ENCODE peak calls at places on chromosomes 12 and 14, in seven cellular contexts. R, J, L, N, S, W and E are unnamed samples.

GRCh38 chr14:79767278-79767677 is 444.0 kb downstream of the DIO2 start:
- DNase-seq in R (no peak), W (no peak), J (no peak), L (no peak), S (no peak), N (no peak), E (no peak)

GRCh38 chr12:54413284-54414190 is 5.5 kb downstream of the ITGA5 start:
- DNase-seq in L (peak), J (no peak), W (peak), S (peak), R (no peak), N (peak), E (peak)

GRCh38 chr12:12723147-12723680 is 6.0 kb downstream of the CDKN1B start:
- DNase-seq in W (peak), N (no peak), J (no peak), L (no peak), S (no peak), R (no peak), E (no peak)

GRCh38 chr14:47277703-47278102 is 397.7 kb downstream of the MDGA2 start:
- DNase-seq in S (no peak), W (no peak), N (no peak), L (no peak), J (no peak), R (no peak), E (no peak)

GRCh38 chr12:96882862-96883261 is 24.2 kb upstream of the NEDD1 start:
- DNase-seq in S (no peak), W (no peak), N (no peak), L (no peak), J (no peak), R (peak), E (no peak)

GRCh38 chr12:5456906-5457305 is 25.0 kb downstream of the NTF3 start:
- DNase-seq in J (no peak), W (no peak), L (no peak), N (no peak), R (peak), S (no peak), E (no peak)

GRCh38 chr12:19387182-19387581 is 52.1 kb upstream of the AEBP2 start:
- DNase-seq in J (no peak), N (no peak), W (no peak), S (no peak), R (no peak), L (no peak), E (no peak)

GRCh38 chr14:88607829-88608228 is 45.0 kb downstream of the ZC3H14 start:
- DNase-seq in S (no peak), L (no peak), J (no peak), R (no peak), N (no peak), W (no peak), E (no peak)

GRCh38 chr14:104546021-104546491 is 33.5 kb upstream of the C14orf180 start:
- DNase-seq in N (peak), R (no peak), J (no peak), L (no peak), S (no peak), W (no peak), E (no peak)

GRCh38 chr12:47316609-47317049 is 236.9 kb upstream of the AMIGO2 start:
- DNase-seq in J (no peak), W (no peak), R (no peak), S (no peak), L (no peak), N (no peak), E (no peak)

GRCh38 chr12:126950266-126950665 is 1316.7 kb upstream of the TMEM132C start:
- DNase-seq in R (no peak), S (no peak), W (peak), J (no peak), N (no peak), L (no peak), E (no peak)

GRCh38 chr12:105084251-105085250 is at the start of gene ALDH1L2:
- DNase-seq in L (peak), S (peak), W (peak), R (peak), J (peak), N (peak), E (peak)

GRCh38 chr12:31807773-31808097 is 78.9 kb upstream of the AMN1 start:
- DNase-seq in S (no peak), N (no peak), L (no peak), J (no peak), R (no peak), W (peak), E (no peak)

GRCh38 chr12:11978985-11979384 is 91.8 kb upstream of the BCL2L14 start:
- DNase-seq in S (no peak), L (no peak), J (no peak), N (no peak), W (no peak), R (peak), E (no peak)

GRCh38 chr12:112537710-112538396 is 119.1 kb downstream of the PTPN11 start:
- DNase-seq in W (no peak), R (peak), N (peak), S (no peak), L (no peak), J (peak), E (no peak)

GRCh38 chr12:50257226-50258166 is 25.8 kb downstream of the LIMA1 start:
- DNase-seq in S (no peak), R (peak), J (peak), N (no peak), W (peak), L (no peak), E (no peak)

GRCh38 chr12:120257041-120257821 is 8.3 kb downstream of the PXN start:
- DNase-seq in J (peak), S (no peak), N (no peak), R (peak), W (no peak), L (peak), E (peak)

GRCh38 chr12:56236985-56237384 is 7.1 kb downstream of the SLC39A5 start:
- DNase-seq in J (no peak), L (no peak), R (no peak), S (no peak), N (no peak), W (no peak), E (no peak)

GRCh38 chr14:72615511-72616121 is 278.3 kb downstream of the DPF3 start:
- DNase-seq in R (peak), S (no peak), N (no peak), L (peak), J (no peak), W (no peak), E (peak)

GRCh38 chr14:72715215-72715909 is 178.5 kb downstream of the DPF3 start:
- DNase-seq in R (no peak), W (peak), N (no peak), J (no peak), S (no peak), L (peak), E (no peak)

GRCh38 chr12:11147420-11147819 is 13.0 kb upstream of the TAS2R30 start:
- DNase-seq in W (no peak), L (no peak), S (no peak), R (no peak), J (no peak), N (no peak), E (no peak)

GRCh38 chr14:54660712-54661111 is 93.8 kb downstream of the SAMD4A start:
- DNase-seq in L (no peak), S (no peak), N (no peak), R (no peak), J (no peak), W (no peak), E (no peak)

GRCh38 chr14:21680072-21680471 is 6.5 kb upstream of the OR4E1 start:
- DNase-seq in W (no peak), S (no peak), J (no peak), L (no peak), R (peak), N (no peak), E (no peak)

GRCh38 chr14:102645746-102646440 is 53.4 kb downstream of the RCOR1 start:
- DNase-seq in S (no peak), W (no peak), N (no peak), L (no peak), R (no peak), J (no peak), E (no peak)

GRCh38 chr14:31937730-31938346 is 139.3 kb upstream of the ARHGAP5 start:
- DNase-seq in L (peak), W (peak), S (peak), J (peak), R (peak), N (no peak), E (peak)

GRCh38 chr14:20630340-20631022 is 11.0 kb downstream of the OR6S1 start:
- DNase-seq in N (no peak), L (no peak), S (no peak), R (peak), J (peak), W (peak), E (no peak)

GRCh38 chr14:50399251-50400032 is 2.8 kb upstream of the CDKL1 start:
- DNase-seq in J (no peak), L (no peak), N (no peak), R (peak), W (no peak), S (no peak), E (no peak)

GRCh38 chr14:24900281-24900868 is 149.6 kb downstream of the STXBP6 start:
- DNase-seq in W (no peak), N (no peak), J (no peak), S (no peak), L (no peak), R (peak), E (no peak)

GRCh38 chr14:105480807-105481801 is 5.6 kb upstream of the CRIP1 start:
- DNase-seq in S (peak), W (peak), L (peak), J (peak), N (peak), R (peak), E (peak)

GRCh38 chr12:92764820-92765219 is 62.0 kb downstream of the PLEKHG7 start:
- DNase-seq in N (no peak), R (peak), L (no peak), W (no peak), S (no peak), J (no peak), E (no peak)

GRCh38 chr14:100859781-100860180 is 33.9 kb downstream of the MEG3 start:
- DNase-seq in R (no peak), S (no peak), N (peak), J (no peak), L (no peak), W (no peak), E (no peak)

GRCh38 chr12:123973552-123974341 is 732 bp downstream of the ZNF664 start:
- DNase-seq in N (peak), R (peak), W (peak), L (peak), J (peak), S (no peak), E (peak)

GRCh38 chr14:95808371-95808770 is 68.3 kb upstream of the TUNAR start:
- DNase-seq in R (no peak), L (no peak), N (no peak), S (no peak), J (no peak), W (no peak), E (no peak)

GRCh38 chr12:68932123-68932700 is 759 bp downstream of the CPM start:
- DNase-seq in W (peak), J (no peak), S (no peak), L (no peak), N (no peak), R (no peak), E (no peak)

GRCh38 chr12:19683178-19683927 is 244.1 kb downstream of the AEBP2 start:
- DNase-seq in W (no peak), J (no peak), N (no peak), R (peak), S (no peak), L (no peak), E (no peak)

GRCh38 chr12:54029529-54030441 is 1.5 kb downstream of the HOXC6 start:
- DNase-seq in R (no peak), L (no peak), S (no peak), J (no peak), W (no peak), N (no peak), E (no peak)

GRCh38 chr14:101584049-101584859 is 23.0 kb downstream of the DIO3 start:
- DNase-seq in L (peak), J (no peak), R (no peak), S (no peak), N (no peak), W (no peak), E (peak)

GRCh38 chr14:35248476-35248788 is 43.8 kb upstream of the PSMA6 start:
- DNase-seq in S (no peak), R (no peak), N (no peak), L (no peak), J (no peak), W (peak), E (no peak)

GRCh38 chr12:11672361-11672760 is 22.9 kb downstream of the ETV6 start:
- DNase-seq in L (no peak), R (no peak), W (no peak), N (no peak), S (no peak), J (no peak), E (no peak)

DNA sequence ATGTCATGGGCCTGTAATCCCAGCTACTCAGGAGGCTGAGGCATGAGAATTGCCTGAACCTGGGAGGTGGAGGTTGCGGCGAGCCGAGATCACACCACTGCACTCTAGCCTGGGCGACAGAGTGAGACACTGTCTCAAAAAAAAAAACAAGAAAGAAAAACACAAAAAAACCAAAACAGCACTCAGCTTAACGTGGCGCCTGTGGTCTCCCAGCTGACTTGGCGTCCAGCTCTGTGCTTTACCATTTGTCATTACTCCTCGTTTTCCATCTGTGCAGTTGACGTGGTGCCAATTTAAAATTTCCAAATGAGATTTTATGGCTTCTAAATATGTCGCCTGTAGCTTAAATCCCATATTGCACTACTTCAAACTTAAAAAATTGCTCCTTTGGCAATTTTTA is 2.0 kb downstream of the MGP start:
- DNase-seq in R (no peak), W (no peak), L (no peak), N (no peak), J (no peak), S (no peak), E (no peak)
- H3K4me3 ChIP-seq in R (no peak), W (no peak), L (peak), N (peak), J (no peak), S (no peak), E (no peak)

DNA sequence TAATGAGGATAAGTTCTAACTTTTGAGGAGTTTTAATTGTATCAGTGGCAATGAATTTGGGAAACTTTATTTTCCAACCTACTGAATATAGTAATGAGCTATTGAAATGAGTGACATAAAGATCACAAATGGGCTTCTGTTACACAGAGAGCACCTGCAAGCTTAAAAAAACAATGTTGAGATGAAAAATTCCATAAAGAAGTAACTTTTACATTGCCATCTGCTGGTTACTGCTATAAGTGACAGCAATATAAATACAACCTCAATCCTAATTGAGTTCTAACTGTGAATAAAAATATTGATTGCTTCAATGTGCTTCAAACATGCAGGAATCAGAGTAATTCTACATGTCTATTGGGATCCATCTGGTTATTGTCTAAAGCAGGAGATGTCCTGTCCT is 14.2 kb downstream of the WIF1 start:
- DNase-seq in L (no peak), R (peak), S (no peak), J (no peak), N (no peak), W (no peak), E (no peak)
- TF ChIP-seq CTCF in L (no peak), R (peak), S (no peak), J (peak), N (peak), W (peak), E (no peak)

DNA sequence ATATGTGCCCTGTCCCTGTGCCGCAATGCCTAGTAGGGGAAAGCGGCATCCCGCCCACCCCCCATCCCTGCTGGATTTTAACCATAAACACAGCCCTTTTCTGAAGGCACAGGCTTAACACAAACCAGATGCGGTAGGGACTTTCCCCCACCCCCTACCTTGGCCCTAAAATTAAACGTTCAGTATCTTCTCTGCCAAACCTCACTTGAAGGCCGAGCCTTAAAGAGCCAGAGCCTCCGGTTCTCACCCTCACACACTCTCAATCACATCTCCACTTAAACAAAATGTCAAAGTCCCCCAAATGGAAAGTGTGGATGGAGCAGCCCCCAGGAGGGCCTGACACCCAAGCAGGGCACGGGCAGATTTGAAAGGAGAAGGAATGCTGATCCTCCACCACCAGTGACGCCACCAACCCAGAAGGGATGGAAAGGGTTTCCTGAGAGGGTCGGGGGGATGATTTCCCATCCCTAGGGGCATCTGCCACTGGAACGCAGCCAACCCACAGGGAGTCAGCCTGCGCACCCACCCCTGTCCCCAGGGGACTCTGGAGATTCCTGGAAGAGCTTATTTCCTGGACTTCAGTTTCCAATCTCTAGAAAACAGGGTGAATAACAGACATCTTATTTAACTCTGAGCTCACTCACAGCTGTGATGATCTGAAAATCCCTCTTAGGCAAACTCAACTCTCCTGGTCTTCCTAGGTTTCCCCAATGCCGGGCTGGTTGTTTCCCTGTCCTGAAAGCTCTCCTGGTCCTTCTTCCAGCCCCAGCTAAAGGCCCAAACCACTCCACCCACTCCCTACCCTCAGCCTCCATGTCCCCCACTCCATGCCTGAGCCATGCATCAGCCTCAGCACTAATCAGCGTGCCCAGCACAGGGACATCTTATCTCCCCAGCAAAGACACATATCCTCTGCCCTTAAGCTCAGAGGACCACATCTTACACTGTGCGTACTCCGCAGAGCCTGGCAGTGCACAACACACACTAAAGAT is 26.3 kb downstream of the ACTN1 start:
- DNase-seq in R (peak), N (no peak), W (peak), S (no peak), J (no peak), L (peak), E (no peak)
- H3K4me3 ChIP-seq in R (peak), N (peak), W (no peak), S (peak), J (no peak), L (no peak), E (no peak)

GRCh38 chr14:29925736-29926135 is 1.9 kb downstream of the PRKD1 start:
- DNase-seq in N (no peak), L (no peak), J (no peak), R (peak), S (no peak), W (no peak), E (no peak)

GRCh38 chr14:29928342-29928640 is 644 bp upstream of the PRKD1 start:
- DNase-seq in L (no peak), W (no peak), R (no peak), S (no peak), J (no peak), N (no peak), E (no peak)

GRCh38 chr14:29926228-29926627 is 1.4 kb downstream of the PRKD1 start:
- DNase-seq in R (no peak), J (no peak), W (no peak), S (no peak), L (no peak), N (no peak), E (no peak)

GRCh38 chr14:29926701-29927595 is 699 bp downstream of the PRKD1 start:
- DNase-seq in J (peak), W (no peak), L (peak), R (peak), N (peak), S (no peak), E (no peak)

DNA sequence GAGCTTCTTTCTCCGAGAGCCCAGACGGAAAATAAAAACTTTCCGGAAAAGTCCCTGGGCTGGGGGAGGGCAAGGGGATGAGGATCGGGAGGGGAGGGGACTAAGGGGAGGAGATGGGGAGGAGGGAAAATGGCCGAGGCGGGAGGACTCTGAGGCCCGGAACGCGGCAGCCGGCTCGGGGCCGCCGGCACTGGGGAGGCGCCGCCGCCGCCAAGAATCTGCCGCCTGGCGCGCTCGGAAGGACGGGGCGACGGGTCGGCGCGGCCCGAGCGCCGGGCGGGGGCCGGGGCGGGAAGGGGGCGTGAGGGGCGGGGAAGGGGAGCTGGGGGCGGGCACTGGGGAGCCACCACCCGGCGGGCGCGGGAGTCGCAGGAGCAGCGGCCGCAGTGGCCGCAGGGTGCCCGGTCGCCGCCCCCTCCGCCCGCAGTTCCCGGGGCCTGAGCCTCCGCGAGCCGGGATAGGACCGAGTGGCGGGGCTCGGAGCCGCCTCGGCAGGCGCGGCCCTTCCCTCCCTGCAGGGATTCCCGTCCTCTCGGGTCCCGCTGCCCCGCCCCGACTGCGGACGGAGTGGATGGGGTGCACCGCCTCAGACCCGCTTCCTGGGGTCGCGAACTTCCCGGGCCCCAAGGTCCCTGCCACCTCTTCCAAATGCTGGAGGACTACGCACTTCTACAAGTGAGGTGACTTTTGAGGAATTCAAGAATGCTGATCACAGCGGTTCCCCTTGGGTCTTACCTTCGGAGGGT is at the start of gene PRKD1:
- DNase-seq in J (peak), R (peak), L (peak), S (no peak), N (peak), W (no peak), E (no peak)
- TF ChIP-seq CTCF in J (no peak), R (no peak), L (peak), S (no peak), N (peak), W (no peak), E (no peak)

GRCh38 chr12:95443458-95443857 is 30.5 kb upstream of the METAP2 start:
- DNase-seq in J (no peak), W (no peak), R (no peak), S (no peak), N (no peak), L (no peak), E (no peak)

GRCh38 chr12:95445884-95446482 is 28.0 kb upstream of the METAP2 start:
- DNase-seq in L (no peak), R (no peak), N (no peak), W (no peak), J (no peak), S (no peak), E (no peak)

GRCh38 chr12:95446511-95446910 is 27.4 kb upstream of the METAP2 start:
- DNase-seq in W (no peak), J (no peak), S (no peak), R (peak), L (peak), N (peak), E (no peak)
- H3K4me3 ChIP-seq in W (no peak), J (no peak), S (no peak), R (no peak), L (peak), N (no peak), E (no peak)